ENCODE peak calls at places on chromosome 20, in four cellular contexts. E, G, M and S are unnamed samples.

GRCh38 chr20:719816-720215 is 44.2 kb upstream of the SCRT2 start:
- DNase-seq in E (no peak), G (no peak), M (no peak), S (no peak)

GRCh38 chr20:32052792-32053362 is 835 bp downstream of the HCK start:
- DNase-seq in E (no peak), G (no peak), M (no peak), S (no peak)

GRCh38 chr20:22791877-22792525 is 207.6 kb upstream of the FOXA2 start:
- DNase-seq in E (no peak), G (no peak), M (no peak), S (no peak)

GRCh38 chr20:10667077-10667401 is 6.8 kb downstream of the JAG1 start:
- DNase-seq in E (peak; percentile 70), G (peak; percentile 50), M (no peak), S (no peak)

GRCh38 chr20:3406481-3407425 is 716 bp downstream of the DNAAF9 start:
- DNase-seq in E (peak; percentile 25), G (no peak), M (no peak), S (peak; percentile 42)

GRCh38 chr20:53195882-53196610 is 223.9 kb downstream of the TSHZ2 start:
- DNase-seq in E (peak; percentile 30), G (no peak), M (no peak), S (no peak)

GRCh38 chr20:57786304-57786942 is 76.6 kb upstream of the PMEPA1 start:
- DNase-seq in E (no peak), G (no peak), M (no peak), S (no peak)

GRCh38 chr20:50678213-50678898 is 13.0 kb downstream of the RIPOR3 start:
- DNase-seq in E (peak; percentile 43), G (peak; percentile 80), M (no peak), S (no peak)

GRCh38 chr20:32559753-32560380 is 25.3 kb downstream of the NOL4L start:
- DNase-seq in E (peak; percentile 35), G (no peak), M (no peak), S (no peak)

GRCh38 chr20:22586645-22587310 is 2.4 kb upstream of the FOXA2 start:
- DNase-seq in E (no peak), G (peak; percentile 83), M (no peak), S (no peak)

GRCh38 chr20:5164645-5165399 is 38.0 kb downstream of the CDS2 start:
- DNase-seq in E (no peak), G (no peak), M (no peak), S (no peak)

GRCh38 chr20:15792855-15793254 is 780.4 kb downstream of the KIF16B start:
- DNase-seq in E (no peak), G (no peak), M (no peak), S (no peak)

GRCh38 chr20:12965880-12966270 is 42.9 kb upstream of the SPTLC3 start:
- DNase-seq in E (no peak), G (no peak), M (no peak), S (no peak)

GRCh38 chr20:60228255-60228654 is 270.0 kb downstream of the CDH26 start:
- DNase-seq in E (no peak), G (no peak), M (no peak), S (no peak)

GRCh38 chr20:32285082-32285620 is 7.7 kb downstream of the KIF3B start:
- DNase-seq in E (no peak), G (no peak), M (no peak), S (no peak)

GRCh38 chr20:23649830-23650417 is 12.2 kb upstream of the CST3 start:
- DNase-seq in E (no peak), G (no peak), M (no peak), S (no peak)

GRCh38 chr20:48238326-48238725 is 453.0 kb upstream of the SULF2 start:
- DNase-seq in E (peak; percentile 95), G (no peak), M (no peak), S (no peak)

GRCh38 chr20:11755071-11755881 is 162.4 kb upstream of the BTBD3 start:
- DNase-seq in E (peak; percentile 8), G (no peak), M (no peak), S (no peak)

GRCh38 chr20:60137657-60138245 is 179.5 kb downstream of the CDH26 start:
- DNase-seq in E (no peak), G (no peak), M (no peak), S (no peak)

GRCh38 chr20:9886227-9886626 is 47.4 kb upstream of the PAK5 start:
- DNase-seq in E (peak; percentile 36), G (no peak), M (no peak), S (no peak)

GRCh38 chr20:3330046-3330741 is 77.3 kb downstream of the DNAAF9 start:
- DNase-seq in E (no peak), G (no peak), M (no peak), S (no peak)

GRCh38 chr20:9021699-9022098 is 47.2 kb upstream of the PLCB4 start:
- DNase-seq in E (peak; percentile 21), G (no peak), M (no peak), S (no peak)

GRCh38 chr20:51500936-51501335 is 41.6 kb downstream of the NFATC2 start:
- DNase-seq in E (no peak), G (no peak), M (no peak), S (no peak)

GRCh38 chr20:57379263-57379647 is 11.9 kb upstream of the RBM38 start:
- DNase-seq in E (no peak), G (no peak), M (no peak), S (no peak)

GRCh38 chr20:55269913-55270312 is 735.4 kb downstream of the CBLN4 start:
- DNase-seq in E (peak; percentile 6), G (no peak), M (no peak), S (no peak)

GRCh38 chr20:44035924-44036323 is 121.3 kb downstream of the TOX2 start:
- DNase-seq in E (no peak), G (no peak), M (no peak), S (no peak)

GRCh38 chr20:57078101-57078500 is 188.3 kb downstream of the BMP7 start:
- DNase-seq in E (peak; percentile 23), G (no peak), M (no peak), S (no peak)

GRCh38 chr20:57647933-57648785 is 27.9 kb upstream of the ZBP1 start:
- DNase-seq in E (no peak), G (no peak), M (no peak), S (peak; percentile 11)

GRCh38 chr20:23669866-23670265 is 19.0 kb downstream of the CST4 start:
- DNase-seq in E (no peak), G (no peak), M (no peak), S (no peak)

GRCh38 chr20:52060794-52061714 is 130.5 kb downstream of the ZFP64 start:
- DNase-seq in E (no peak), G (no peak), M (no peak), S (no peak)

GRCh38 chr20:3247638-3248037 is 8.6 kb upstream of the SLC4A11 start:
- DNase-seq in E (no peak), G (no peak), M (no peak), S (no peak)

GRCh38 chr20:60010689-60011417 is 52.6 kb downstream of the CDH26 start:
- DNase-seq in E (no peak), G (no peak), M (no peak), S (no peak)

GRCh38 chr20:1718604-1719384 is 61.2 kb upstream of the SIRPG start:
- DNase-seq in E (peak; percentile 90), G (no peak), M (peak; percentile 97), S (no peak)

GRCh38 chr20:45987108-45987780 is 15.2 kb upstream of the ZNF335 start:
- DNase-seq in E (peak; percentile 33), G (peak; percentile 80), M (no peak), S (no peak)

GRCh38 chr20:45373353-45374100 is 4.6 kb downstream of the TP53TG5 start:
- DNase-seq in E (peak; percentile 59), G (peak; percentile 95), M (no peak), S (peak; percentile 88)

GRCh38 chr20:43824699-43825402 is 89.8 kb upstream of the TOX2 start:
- DNase-seq in E (peak; percentile 61), G (no peak), M (no peak), S (no peak)

GRCh38 chr20:7980332-7981046 is 39.1 kb downstream of the TMX4 start:
- DNase-seq in E (peak; percentile 34), G (no peak), M (no peak), S (no peak)

GRCh38 chr20:22562620-22563019 is 21.8 kb downstream of the FOXA2 start:
- DNase-seq in E (no peak), G (no peak), M (no peak), S (no peak)

GRCh38 chr20:44502968-44503367 is 18.9 kb downstream of the SERINC3 start:
- DNase-seq in E (no peak), G (no peak), M (no peak), S (no peak)

GRCh38 chr20:44064501-44065400 is 122.2 kb downstream of the JPH2 start:
- DNase-seq in E (no peak), G (no peak), M (no peak), S (no peak)

DNA sequence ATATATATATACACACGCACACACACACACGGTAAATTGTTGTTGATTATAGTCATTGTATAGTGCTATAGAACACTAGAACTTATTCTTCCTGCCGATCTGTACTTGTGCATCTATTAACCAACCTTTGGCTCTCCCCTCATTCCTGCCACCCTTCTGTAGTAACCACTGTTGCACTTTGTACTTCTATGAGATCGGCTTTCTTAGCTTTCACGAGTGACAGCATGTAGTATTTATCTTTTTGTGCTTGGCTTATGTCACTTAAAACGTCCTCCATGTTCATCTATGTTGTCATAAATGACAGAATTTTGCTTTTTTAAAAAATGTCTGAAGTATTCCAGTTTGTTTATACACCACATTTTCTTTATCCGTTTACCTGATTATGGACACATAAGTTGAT is 20.9 kb upstream of the DYNLRB1 start:
- DNase-seq in E (no peak), G (no peak), M (no peak), S (no peak)
- H3K36me3 ChIP-seq in E (peaks cover 9% of the 10 kb centered on the region), G (no peaks in the 10 kb centered on the region), M (peaks cover 20% of the 10 kb centered on the region), S (no peaks in the 10 kb centered on the region)

GRCh38 chr20:34543457-34544056 is 15.0 kb upstream of the MAP1LC3A start:
- DNase-seq in E (no peak), G (no peak), M (no peak), S (no peak)

GRCh38 chr20:34540596-34541263 is 17.8 kb upstream of the MAP1LC3A start:
- DNase-seq in E (no peak), G (no peak), M (no peak), S (no peak)

GRCh38 chr20:34541264-34541901 is 17.1 kb upstream of the MAP1LC3A start:
- DNase-seq in E (no peak), G (no peak), M (no peak), S (no peak)

GRCh38 chr20:34541917-34542316 is 16.6 kb upstream of the MAP1LC3A start:
- DNase-seq in E (no peak), G (no peak), M (no peak), S (no peak)

GRCh38 chr20:34542439-34542838 is 16.1 kb upstream of the MAP1LC3A start:
- DNase-seq in E (no peak), G (no peak), M (no peak), S (no peak)
- H3K36me3 ChIP-seq in E (peaks cover 12% of the 10 kb centered on the region), G (no peaks in the 10 kb centered on the region), M (peaks cover 24% of the 10 kb centered on the region), S (no peaks in the 10 kb centered on the region)

GRCh38 chr20:18180815-18181214 is 43.2 kb downstream of the KAT14 start:
- DNase-seq in E (no peak), G (no peak), M (no peak), S (no peak)
- H3K36me3 ChIP-seq in E (peaks cover 3% of the 10 kb centered on the region), G (no peaks in the 10 kb centered on the region), M (peaks cover 21% of the 10 kb centered on the region), S (no peaks in the 10 kb centered on the region)

GRCh38 chr20:20527661-20528060 is 159.8 kb downstream of the INSM1 start:
- DNase-seq in E (no peak), G (no peak), M (no peak), S (no peak)

GRCh38 chr20:20529597-20529996 is 161.7 kb downstream of the INSM1 start:
- DNase-seq in E (no peak), G (no peak), M (no peak), S (no peak)

GRCh38 chr20:20528896-20529295 is 161.0 kb downstream of the INSM1 start:
- DNase-seq in E (no peak), G (no peak), M (no peak), S (no peak)

GRCh38 chr20:20530428-20531151 is 162.7 kb downstream of the INSM1 start:
- DNase-seq in E (no peak), G (no peak), M (no peak), S (no peak)

GRCh38 chr20:20531283-20531682 is 163.4 kb downstream of the INSM1 start:
- DNase-seq in E (no peak), G (no peak), M (no peak), S (no peak)
- H3K36me3 ChIP-seq in E (no peaks in the 10 kb centered on the region), G (no peaks in the 10 kb centered on the region), M (no peaks in the 10 kb centered on the region), S (no peaks in the 10 kb centered on the region)